ENCODE peak calls at places on chromosome 21, in nine cellular contexts. R is HS-27A; G is left lobe of liver; X is stimulated activated effector memory CD8-positive, alpha-beta T cell treated with anti-CD3 and anti-CD28 coated beads, Interleukin-12 subunit alpha, Interleukin-12 subunit beta, amount 100 ng/mL, for 72 hours; I is CD8-positive, alpha-beta T cell; Q is T-cell; K is iPS-NIHi11; S is H54; N is effector memory CD4-positive, alpha-beta T cell. H is an unnamed sample.

GRCh38 chr21:34930971-34931370 is 118.1 kb downstream of the RUNX1 start:
- DNase-seq in R (no peak), G (no peak), X (no peak), I (no peak), Q (no peak), K (no peak), S (no peak), N (no peak), H (no peak)

GRCh38 chr21:16954787-16955186 is 558.1 kb upstream of the CXADR start:
- DNase-seq in R (no peak), G (no peak), X (no peak), I (no peak), Q (no peak), K (no peak), S (no peak), N (no peak), H (no peak)

GRCh38 chr21:14418920-14419319 is 36.0 kb upstream of the HSPA13 start:
- DNase-seq in R (no peak), G (no peak), X (no peak), I (no peak), Q (no peak), K (no peak), S (no peak), N (no peak), H (no peak)

GRCh38 chr21:18772876-18773275 is 369.3 kb upstream of the TMPRSS15 start:
- DNase-seq in R (no peak), G (no peak), X (no peak), I (no peak), Q (no peak), K (no peak), S (no peak), N (no peak), H (no peak)

GRCh38 chr21:17118638-17119384 is 394.0 kb upstream of the CXADR start:
- DNase-seq in R (no peak), G (no peak), X (no peak), I (no peak), Q (no peak), K (no peak), S (no peak), N (no peak), H (no peak)

GRCh38 chr21:32411366-32412161 is 942 bp upstream of the EVA1C start:
- DNase-seq in R (no peak), G (peak), X (no peak), I (peak), Q (peak), K (peak), S (peak), N (peak), H (no peak)

GRCh38 chr21:41755258-41755933 is 11.5 kb downstream of the RIPK4 start:
- DNase-seq in R (no peak), G (no peak), X (no peak), I (no peak), Q (no peak), K (no peak), S (no peak), N (no peak), H (no peak)

GRCh38 chr21:41124626-41125240 is 43.2 kb upstream of the BACE2 start:
- DNase-seq in R (no peak), G (no peak), X (no peak), I (no peak), Q (no peak), K (no peak), S (no peak), N (no peak), H (no peak)

GRCh38 chr21:33021150-33021549 is 4.6 kb upstream of the OLIG2 start:
- DNase-seq in R (no peak), G (no peak), X (no peak), I (no peak), Q (no peak), K (no peak), S (no peak), N (no peak), H (no peak)

GRCh38 chr21:45817345-45817744 is 164.2 kb upstream of the COL6A1 start:
- DNase-seq in R (no peak), G (no peak), X (no peak), I (no peak), Q (no peak), K (no peak), S (no peak), N (no peak), H (no peak)

GRCh38 chr21:36663033-36663855 is 35.7 kb upstream of the SIM2 start:
- DNase-seq in R (no peak), G (no peak), X (no peak), I (no peak), Q (no peak), K (no peak), S (no peak), N (no peak), H (no peak)

GRCh38 chr21:20739421-20739820 is 258.8 kb upstream of the NCAM2 start:
- DNase-seq in R (no peak), G (no peak), X (no peak), I (no peak), Q (no peak), K (peak), S (no peak), N (no peak), H (peak)

GRCh38 chr21:33871171-33871570 is 44.4 kb downstream of the ATP5PO start:
- DNase-seq in R (no peak), G (no peak), X (no peak), I (no peak), Q (no peak), K (no peak), S (no peak), N (no peak), H (no peak)

GRCh38 chr21:28642891-28643290 is 349.8 kb downstream of the LTN1 start:
- DNase-seq in R (no peak), G (no peak), X (no peak), I (no peak), Q (no peak), K (no peak), S (no peak), N (no peak), H (no peak)

GRCh38 chr21:28893687-28894086 is 99.0 kb downstream of the LTN1 start:
- DNase-seq in R (no peak), G (no peak), X (no peak), I (no peak), Q (no peak), K (no peak), S (no peak), N (no peak), H (peak)

GRCh38 chr21:32710987-32711386 is 16.8 kb downstream of the SYNJ1 start:
- DNase-seq in R (no peak), G (no peak), X (no peak), I (no peak), Q (no peak), K (no peak), S (no peak), N (no peak), H (no peak)

H was measured in OCI-M1.